ENCODE peak calls at places on chromosomes 6 and 20, in ten cellular contexts. H is epithelial cell of esophagus, D is H7, P is IMR-90, S is cardiac fibroblast, U is suprapubic skin, T is brain microvascular endothelial cell, W is GM23248, G is AG09309, E is breast epithelium. K is an unnamed sample.

GRCh38 chr6:43644940-43645612 is at the start of gene RSPH9:
- DNase-seq in H (peak), D (peak), P (peak), S (peak), U (peak), T (peak), W (peak), G (no peak), E (peak), K (peak)

GRCh38 chr6:137754366-137754765 is 112.7 kb upstream of the TNFAIP3 start:
- DNase-seq in H (no peak), D (no peak), P (no peak), S (no peak), U (no peak), T (no peak), W (no peak), G (no peak), E (no peak), K (no peak)

GRCh38 chr20:50323209-50323608 is 132.6 kb downstream of the CEBPB start:
- DNase-seq in H (no peak), D (no peak), P (no peak), S (no peak), U (peak), T (no peak), W (peak), G (no peak), E (peak), K (peak)

GRCh38 chr6:12354499-12354898 is 64.3 kb downstream of the EDN1 start:
- DNase-seq in H (peak), D (peak), P (peak), S (peak), U (no peak), T (peak), W (peak), G (no peak), E (peak), K (peak)

GRCh38 chr20:61664741-61665320 is 400.9 kb downstream of the TAF4 start:
- DNase-seq in H (no peak), D (no peak), P (no peak), S (no peak), U (no peak), T (no peak), W (peak), G (no peak), E (no peak), K (no peak)

GRCh38 chr6:170029416-170030283 is 261.2 kb downstream of the DLL1 start:
- DNase-seq in H (no peak), D (no peak), P (no peak), S (no peak), U (peak), T (no peak), W (no peak), G (no peak), E (peak), K (no peak)

GRCh38 chr20:5569021-5569420 is 181.2 kb upstream of the SHLD1 start:
- DNase-seq in H (peak), D (no peak), P (peak), S (peak), U (no peak), T (peak), W (peak), G (peak), E (no peak), K (peak)

GRCh38 chr20:21325296-21325695 is 22.2 kb downstream of the XRN2 start:
- DNase-seq in H (no peak), D (no peak), P (peak), S (peak), U (no peak), T (no peak), W (no peak), G (no peak), E (no peak), K (no peak)

GRCh38 chr20:63889241-63890200 is 5.4 kb upstream of the DNAJC5 start:
- DNase-seq in H (peak), D (peak), P (peak), S (no peak), U (no peak), T (no peak), W (peak), G (no peak), E (peak), K (no peak)

GRCh38 chr6:143248359-143248758 is 187.7 kb downstream of the AIG1 start:
- DNase-seq in H (no peak), D (no peak), P (no peak), S (no peak), U (no peak), T (no peak), W (no peak), G (no peak), E (no peak), K (no peak)

GRCh38 chr6:152232494-152233151 is 404.5 kb downstream of the SYNE1 start:
- DNase-seq in H (no peak), D (no peak), P (peak), S (peak), U (no peak), T (peak), W (peak), G (no peak), E (no peak), K (peak)

GRCh38 chr20:15938847-15939246 is 634.4 kb downstream of the KIF16B start:
- DNase-seq in H (no peak), D (no peak), P (no peak), S (no peak), U (no peak), T (no peak), W (no peak), G (no peak), E (no peak), K (no peak)

GRCh38 chr6:108732101-108732870 is 115.9 kb upstream of the ARMC2 start:
- DNase-seq in H (peak), D (no peak), P (peak), S (no peak), U (peak), T (no peak), W (peak), G (no peak), E (no peak), K (peak)

GRCh38 chr6:32439708-32440214 is at the start of gene HLA-DRA:
- DNase-seq in H (peak), D (peak), P (peak), S (peak), U (no peak), T (peak), W (peak), G (no peak), E (no peak), K (peak)

GRCh38 chr6:80144753-80145152 is 38.3 kb downstream of the BCKDHB start:
- DNase-seq in H (no peak), D (no peak), P (no peak), S (peak), U (no peak), T (no peak), W (no peak), G (no peak), E (no peak), K (no peak)

GRCh38 chr6:71412559-71412958 is 123.9 kb downstream of the OGFRL1 start:
- DNase-seq in H (no peak), D (no peak), P (peak), S (no peak), U (no peak), T (no peak), W (no peak), G (no peak), E (no peak), K (peak)

GRCh38 chr20:3716195-3716834 is 3.9 kb upstream of the SIGLEC1 start:
- DNase-seq in H (peak), D (peak), P (peak), S (peak), U (no peak), T (peak), W (peak), G (no peak), E (no peak), K (peak)

GRCh38 chr6:154721460-154721859 is 11.8 kb upstream of the SCAF8 start:
- DNase-seq in H (peak), D (no peak), P (peak), S (peak), U (no peak), T (peak), W (peak), G (peak), E (peak), K (no peak)

GRCh38 chr20:20369353-20370086 is 1.6 kb downstream of the INSM1 start:
- DNase-seq in H (peak), D (peak), P (no peak), S (no peak), U (no peak), T (no peak), W (no peak), G (no peak), E (no peak), K (no peak)

DNA sequence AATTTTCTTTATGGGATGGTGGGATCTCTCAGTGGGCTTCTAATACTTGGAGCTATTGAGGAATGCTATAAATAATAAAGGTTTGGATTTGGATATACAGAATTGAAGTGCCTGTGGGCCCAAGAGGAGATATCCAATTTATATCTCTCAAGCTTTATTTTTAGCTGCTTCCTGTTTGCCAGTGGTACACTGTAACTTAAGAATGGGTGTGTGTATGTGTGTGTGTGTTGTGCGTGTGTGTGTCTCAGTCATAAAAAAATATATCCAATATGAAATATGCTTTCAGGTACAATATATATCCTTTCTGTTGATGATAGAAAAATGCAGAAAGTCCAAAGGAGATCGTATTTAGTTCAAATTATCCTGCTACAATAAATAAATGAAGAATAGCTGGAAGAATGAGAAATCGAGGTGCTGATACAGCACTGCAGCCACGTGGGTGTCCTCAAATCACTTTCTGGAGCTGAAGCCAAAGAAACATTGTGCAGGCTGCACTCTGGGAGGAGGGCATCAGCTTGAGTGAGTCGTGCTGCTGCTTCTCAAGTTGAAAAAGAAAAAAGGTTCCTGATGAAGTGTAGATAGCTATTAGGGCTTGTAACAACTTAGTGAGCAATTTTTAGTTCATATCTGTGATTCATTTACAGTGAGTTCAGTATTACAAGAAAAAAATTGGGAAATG is 40.3 kb downstream of the DSE start:
- DNase-seq in H (peak), D (no peak), P (peak), S (peak), U (no peak), T (peak), W (peak), G (no peak), E (no peak), K (peak)
- H3K4me3 ChIP-seq in H (no peak), D (no peak), P (no peak), S (no peak), U (no peak), T (no peak), W (no peak), G (no peak), E (no peak), K (no peak)

GRCh38 chr6:37409501-37409900 is 23.5 kb upstream of the CMTR1 start:
- DNase-seq in H (no peak), D (no peak), P (no peak), S (no peak), U (no peak), T (no peak), W (no peak), G (no peak), E (no peak), K (no peak)
- H3K4me3 ChIP-seq in H (no peak), D (no peak), P (no peak), S (no peak), U (no peak), T (no peak), W (no peak), G (no peak), E (no peak), K (no peak)

GRCh38 chr20:59030911-59031310 is 1.2 kb downstream of the ATP5F1E start:
- DNase-seq in H (no peak), D (no peak), P (no peak), S (no peak), U (no peak), T (no peak), W (no peak), G (no peak), E (no peak), K (no peak)

GRCh38 chr20:59031326-59032022 is 661 bp downstream of the ATP5F1E start:
- DNase-seq in H (no peak), D (no peak), P (no peak), S (no peak), U (no peak), T (no peak), W (no peak), G (no peak), E (no peak), K (no peak)

GRCh38 chr20:59027746-59028320 is 4.3 kb downstream of the ATP5F1E start:
- DNase-seq in H (no peak), D (no peak), P (peak), S (peak), U (no peak), T (peak), W (peak), G (peak), E (no peak), K (no peak)

GRCh38 chr20:59026904-59027745 is 5.0 kb downstream of the ATP5F1E start:
- DNase-seq in H (no peak), D (no peak), P (no peak), S (no peak), U (no peak), T (no peak), W (no peak), G (no peak), E (no peak), K (no peak)

GRCh38 chr20:59028812-59029211 is 3.3 kb downstream of the ATP5F1E start:
- DNase-seq in H (no peak), D (no peak), P (peak), S (no peak), U (no peak), T (no peak), W (peak), G (no peak), E (no peak), K (no peak)
- H3K4me3 ChIP-seq in H (peak), D (no peak), P (peak), S (peak), U (no peak), T (peak), W (peak), G (no peak), E (no peak), K (peak)

GRCh38 chr20:51457281-51457932 is 85.1 kb downstream of the NFATC2 start:
- DNase-seq in H (peak), D (no peak), P (peak), S (peak), U (no peak), T (peak), W (peak), G (no peak), E (peak), K (peak)
- H3K4me3 ChIP-seq in H (no peak), D (no peak), P (no peak), S (no peak), U (peak), T (no peak), W (peak), G (no peak), E (no peak), K (no peak)

GRCh38 chr20:38387953-38388352 is 41.7 kb downstream of the LBP start:
- DNase-seq in H (no peak), D (no peak), P (no peak), S (no peak), U (no peak), T (no peak), W (no peak), G (no peak), E (no peak), K (no peak)
- H3K4me3 ChIP-seq in H (no peak), D (no peak), P (no peak), S (no peak), U (no peak), T (no peak), W (no peak), G (no peak), E (no peak), K (no peak)

DNA sequence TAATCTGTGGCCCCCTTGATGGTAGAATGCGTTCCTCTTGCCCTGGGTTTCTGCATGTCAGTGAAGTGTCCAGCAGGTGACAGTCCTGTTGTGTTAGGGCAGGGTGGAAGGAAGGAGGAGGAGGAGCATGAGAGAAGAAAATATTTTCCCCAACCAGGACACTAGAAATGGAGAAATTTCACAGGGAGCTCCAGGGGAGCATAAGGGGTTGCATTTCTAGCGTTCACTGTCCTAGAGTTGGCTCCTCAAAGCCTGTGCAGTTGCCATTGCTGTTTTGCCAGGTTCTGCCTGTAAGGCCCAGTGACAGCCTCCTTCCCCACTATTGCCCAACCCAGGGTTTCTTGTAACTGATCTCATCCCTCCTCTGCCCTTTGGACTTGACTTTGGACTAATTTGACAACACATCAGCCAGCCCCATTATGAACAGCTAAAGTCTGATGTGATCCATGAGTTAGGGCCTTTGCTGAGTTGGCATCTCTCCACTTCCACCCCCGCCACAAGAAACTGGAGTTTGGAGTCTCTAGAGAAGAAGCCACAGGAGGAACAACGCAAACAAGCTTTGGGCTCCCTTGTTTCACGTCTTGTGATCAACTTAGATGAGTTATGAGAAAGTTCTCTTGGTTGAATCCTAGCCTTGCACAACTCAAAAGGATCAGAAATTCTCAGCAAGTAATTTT is 14.0 kb upstream of the FAM50B start:
- DNase-seq in H (peak), D (peak), P (no peak), S (peak), U (no peak), T (no peak), W (peak), G (no peak), E (no peak), K (no peak)
- H3K4me3 ChIP-seq in H (no peak), D (no peak), P (no peak), S (no peak), U (no peak), T (no peak), W (peak), G (no peak), E (no peak), K (no peak)

GRCh38 chr6:90584636-90585255 is 2.1 kb downstream of the MAP3K7 start:
- DNase-seq in H (peak), D (no peak), P (peak), S (no peak), U (no peak), T (no peak), W (peak), G (no peak), E (no peak), K (no peak)
- H3K4me3 ChIP-seq in H (peak), D (no peak), P (peak), S (peak), U (peak), T (peak), W (peak), G (peak), E (no peak), K (peak)

GRCh38 chr6:150409576-150410066 is 40.8 kb downstream of the IYD start:
- DNase-seq in H (no peak), D (no peak), P (no peak), S (no peak), U (no peak), T (no peak), W (no peak), G (no peak), E (peak), K (peak)
- H3K4me3 ChIP-seq in H (no peak), D (no peak), P (no peak), S (no peak), U (no peak), T (no peak), W (no peak), G (no peak), E (no peak), K (no peak)